ENCODE peak calls at places on chromosome 21, in nine cellular contexts. H is progenitor cell of endocrine pancreas; T is AG04450; W is non-pigmented ciliary epithelial cell; Y is stimulated activated naive CD8-positive, alpha-beta T cell treated with anti-CD3 and anti-CD28 coated beads, Interleukin-15, Interleukin-2, amounts not matched to agents 100 U/mL and 50 U/mL, for 24 hours; G is epithelial cell of esophagus; F is CD4-positive, alpha-beta memory T cell; I is activated B cell treated with CpG ODN at 0.5 μM for 24 hours; L is activated CD4-positive, CD25-positive, alpha-beta regulatory T cell. Z is an unnamed sample.

GRCh38 chr21:39610705-39611104 is 2.0 kb upstream of the B3GALT5 start:
- DNase-seq in L (no peak), Y (no peak), I (no peak), H (no peak), G (no peak), T (no peak), W (no peak), F (no peak), Z (no peak)

GRCh38 chr21:44436111-44436611 is 19.1 kb upstream of the LRRC3 start:
- DNase-seq in T (no peak), F (no peak), G (no peak), Y (no peak), I (no peak), L (no peak), W (no peak), H (no peak), Z (no peak)

GRCh38 chr21:15645830-15646229 is 84.0 kb upstream of the USP25 start:
- DNase-seq in L (no peak), H (no peak), F (no peak), Y (no peak), T (no peak), W (no peak), G (peak), I (no peak), Z (no peak)

GRCh38 chr21:29117372-29117955 is 13.0 kb upstream of the MAP3K7CL start:
- DNase-seq in T (no peak), G (peak), H (no peak), I (no peak), W (no peak), Y (no peak), L (no peak), F (no peak), Z (no peak)

GRCh38 chr21:39088831-39089380 is 94.3 kb downstream of the PSMG1 start:
- DNase-seq in W (peak), H (no peak), Y (no peak), I (no peak), F (no peak), G (peak), L (no peak), T (no peak), Z (no peak)

GRCh38 chr21:37746849-37747248 is 169.4 kb downstream of the KCNJ6 start:
- DNase-seq in L (no peak), G (no peak), W (no peak), Y (no peak), F (no peak), T (no peak), H (no peak), I (no peak), Z (no peak)

GRCh38 chr21:44666401-44667320 is at the start of gene KRTAP12-2:
- DNase-seq in F (no peak), L (no peak), G (peak), W (no peak), H (no peak), T (no peak), I (no peak), Y (no peak), Z (no peak)

GRCh38 chr21:26385721-26386120 is 187.4 kb downstream of the CYYR1 start:
- DNase-seq in H (no peak), I (no peak), L (no peak), F (no peak), T (no peak), W (no peak), G (peak), Y (no peak), Z (no peak)

GRCh38 chr21:31235671-31236450 is 108.2 kb downstream of the TIAM1 start:
- DNase-seq in W (no peak), I (no peak), F (no peak), Y (peak), H (no peak), L (no peak), G (peak), T (no peak), Z (no peak)

GRCh38 chr21:41824466-41825207 is 54.5 kb downstream of the PRDM15 start:
- DNase-seq in T (no peak), H (no peak), F (no peak), W (no peak), L (no peak), G (no peak), Y (no peak), I (no peak), Z (no peak)

GRCh38 chr21:28148400-28149064 is 844.1 kb downstream of the LTN1 start:
- DNase-seq in W (no peak), T (no peak), Y (no peak), L (no peak), F (no peak), G (peak), H (no peak), I (no peak), Z (no peak)

GRCh38 chr21:42455196-42455595 is 40.8 kb downstream of the RSPH1 start:
- DNase-seq in L (no peak), I (no peak), G (peak), F (no peak), W (no peak), T (no peak), Y (no peak), H (no peak), Z (no peak)